ENCODE peak calls at places on chromosomes 13 and 19, in four cellular contexts. One of them, this sample, is unnamed.

GRCh38 chr13:93227906-93228801 is 1.5 kb downstream of the GPC6 start:
- DNase-seq in amygdala: peak
- DNase-seq in AG08396: peak
- DNase-seq in substantia nigra: no peak
- DNase-seq in this sample: peak

GRCh38 chr13:52994865-52995264 is 33.7 kb upstream of the OLFM4 start:
- DNase-seq in AG08396: no peak
- DNase-seq in substantia nigra: no peak
- DNase-seq in amygdala: no peak
- DNase-seq in this sample: no peak

GRCh38 chr13:24042710-24043440 is 117.6 kb upstream of the SPATA13 start:
- DNase-seq in AG08396: no peak
- DNase-seq in substantia nigra: no peak
- DNase-seq in amygdala: no peak
- DNase-seq in this sample: no peak

GRCh38 chr19:34577531-34578101 is 96.1 kb downstream of the WTIP start:
- DNase-seq in amygdala: no peak
- DNase-seq in substantia nigra: no peak
- DNase-seq in AG08396: no peak
- DNase-seq in this sample: no peak

GRCh38 chr19:45385392-45386221 is 15.2 kb upstream of the ERCC2 start:
- DNase-seq in amygdala: no peak
- DNase-seq in AG08396: no peak
- DNase-seq in substantia nigra: no peak
- DNase-seq in this sample: no peak

GRCh38 chr13:36673838-36674326 is at the start of gene SERTM1:
- DNase-seq in AG08396: peak
- DNase-seq in amygdala: no peak
- DNase-seq in substantia nigra: no peak
- DNase-seq in this sample: peak

GRCh38 chr19:50933640-50934039 is 19.2 kb downstream of the KLK5 start:
- DNase-seq in substantia nigra: no peak
- DNase-seq in AG08396: no peak
- DNase-seq in amygdala: no peak
- DNase-seq in this sample: no peak

GRCh38 chr19:41023193-41023592 is 32.1 kb downstream of the CYP2B6 start:
- DNase-seq in AG08396: no peak
- DNase-seq in amygdala: no peak
- DNase-seq in substantia nigra: no peak
- DNase-seq in this sample: no peak

GRCh38 chr13:98111168-98112098 is 31.5 kb upstream of the FARP1 start:
- DNase-seq in substantia nigra: no peak
- DNase-seq in AG08396: no peak
- DNase-seq in amygdala: no peak
- DNase-seq in this sample: no peak

GRCh38 chr13:28089065-28089464 is 11.3 kb downstream of the FLT3 start:
- DNase-seq in AG08396: no peak
- DNase-seq in amygdala: no peak
- DNase-seq in substantia nigra: no peak
- DNase-seq in this sample: no peak

GRCh38 chr19:16581971-16582343 is 9.7 kb upstream of the SLC35E1 start:
- DNase-seq in AG08396: no peak
- DNase-seq in substantia nigra: no peak
- DNase-seq in amygdala: no peak
- DNase-seq in this sample: no peak

GRCh38 chr13:51451467-51452390 is 1.1 kb downstream of the INTS6 start:
- DNase-seq in amygdala: peak
- DNase-seq in substantia nigra: peak
- DNase-seq in AG08396: peak
- DNase-seq in this sample: peak